ENCODE peak calls at places on chromosomes 4 and X, in five cellular contexts. Z is neuronal stem cell, N is H9, W is H1, J is trophoblast cell. C is an unnamed sample.

GRCh38 chr4:114384629-114385028 is 214.0 kb upstream of the UGT8 start:
- DNase-seq in Z (no peak), J (peak), N (no peak), W (no peak), C (peak)

GRCh38 chr4:122480023-122480422 is 23.5 kb upstream of the IL2 start:
- DNase-seq in W (no peak), N (no peak), J (no peak), Z (no peak), C (peak)

GRCh38 chr4:138945401-138945800 is 70.2 kb upstream of the NOCT start:
- DNase-seq in J (peak), W (no peak), N (no peak), Z (no peak), C (no peak)

GRCh38 chr4:185878633-185879032 is 66.6 kb upstream of the SORBS2 start:
- DNase-seq in N (no peak), J (no peak), Z (no peak), W (no peak), C (no peak)

GRCh38 chrX:9339603-9340569 is 125.0 kb upstream of the TBL1X start:
- DNase-seq in N (no peak), W (no peak), Z (no peak), J (no peak), C (peak)

GRCh38 chr4:139030614-139031235 is 15.1 kb downstream of the NOCT start:
- DNase-seq in Z (peak), W (peak), N (peak), J (peak), C (peak)

GRCh38 chr4:127126718-127127117 is 506.0 kb upstream of the INTU start:
- DNase-seq in J (no peak), W (no peak), N (no peak), Z (no peak), C (peak)

GRCh38 chr4:183960021-183960420 is 54.9 kb downstream of the STOX2 start:
- DNase-seq in Z (peak), N (peak), W (no peak), J (peak), C (peak)

GRCh38 chr4:74084984-74085383 is 14.0 kb downstream of the CXCL2 start:
- DNase-seq in N (no peak), Z (no peak), W (no peak), J (no peak), C (no peak)

GRCh38 chr4:73129319-73129718 is 59.8 kb upstream of the COX18 start:
- DNase-seq in N (no peak), J (no peak), W (no peak), Z (no peak), C (no peak)

GRCh38 chrX:10828640-10829039 is 208.3 kb upstream of the MID1 start:
- DNase-seq in Z (no peak), N (no peak), J (no peak), W (no peak), C (no peak)

GRCh38 chr4:10765386-10765785 is 80.8 kb upstream of the CLNK start:
- DNase-seq in J (peak), N (no peak), W (no peak), Z (no peak), C (no peak)

GRCh38 chr4:36224969-36225903 is 19.1 kb downstream of the ARAP2 start:
- DNase-seq in N (no peak), W (no peak), Z (no peak), J (no peak), C (no peak)

GRCh38 chrX:51182545-51182944 is 150.1 kb upstream of the NUDT10 start:
- DNase-seq in Z (no peak), N (peak), J (no peak), W (no peak), C (no peak)

GRCh38 chr4:94410678-94411206 is 41.0 kb upstream of the PDLIM5 start:
- DNase-seq in N (no peak), J (peak), W (no peak), Z (no peak), C (peak)

GRCh38 chr4:91622925-91623600 is 680.7 kb upstream of the GRID2 start:
- DNase-seq in N (no peak), J (no peak), W (no peak), Z (no peak), C (no peak)

GRCh38 chr4:135508006-135508714 is 1306.6 kb upstream of the PABPC4L start:
- DNase-seq in Z (no peak), W (no peak), J (no peak), N (no peak), C (peak)

GRCh38 chr4:45199736-45200135 is 473.4 kb upstream of the GNPDA2 start:
- DNase-seq in W (no peak), N (no peak), Z (no peak), J (peak), C (no peak)

GRCh38 chr4:13306356-13306755 is 177.8 kb downstream of the RAB28 start:
- DNase-seq in Z (no peak), N (no peak), J (no peak), W (no peak), C (no peak)

GRCh38 chrX:135923353-135923752 is 29.8 kb downstream of the SAGE1 start:
- DNase-seq in N (peak), Z (no peak), J (peak), W (no peak), C (no peak)

GRCh38 chr4:57018930-57019329 is 40.2 kb downstream of the POLR2B start:
- DNase-seq in J (no peak), W (no peak), Z (no peak), N (no peak), C (no peak)

GRCh38 chr4:114597410-114598115 is 1.0 kb upstream of the UGT8 start:
- DNase-seq in N (no peak), J (no peak), W (no peak), Z (peak), C (no peak)

GRCh38 chrX:56995271-56995994 is at the start of gene SPIN3:
- DNase-seq in J (peak), Z (peak), N (peak), W (peak), C (peak)

GRCh38 chr4:141905751-141906150 is 269.4 kb downstream of the IL15 start:
- DNase-seq in J (peak), N (no peak), W (no peak), Z (no peak), C (peak)

GRCh38 chr4:113990886-113991285 is 11.4 kb upstream of the ARSJ start:
- DNase-seq in J (no peak), W (no peak), Z (no peak), N (no peak), C (no peak)

GRCh38 chr4:158090323-158090722 is 82.5 kb downstream of the GASK1B start:
- DNase-seq in J (no peak), W (no peak), N (no peak), Z (no peak), C (no peak)

GRCh38 chr4:36386691-36387090 is 105.3 kb downstream of the DTHD1 start:
- DNase-seq in J (no peak), Z (no peak), N (no peak), W (no peak), C (no peak)

GRCh38 chr4:113575391-113575790 is 186.1 kb downstream of the CAMK2D start:
- DNase-seq in N (no peak), Z (no peak), W (no peak), J (no peak), C (no peak)

GRCh38 chrX:129694805-129695204 is 40.0 kb upstream of the APLN start:
- DNase-seq in J (no peak), N (no peak), Z (no peak), W (no peak), C (no peak)

GRCh38 chr4:87211249-87211952 is 9.0 kb downstream of the KLHL8 start:
- DNase-seq in N (no peak), J (no peak), Z (no peak), W (no peak), C (no peak)

GRCh38 chrX:72084114-72084513 is 47.6 kb downstream of the RTL5 start:
- DNase-seq in N (no peak), J (no peak), Z (no peak), W (no peak), C (no peak)

GRCh38 chr4:183412836-183413561 is 31.4 kb upstream of the CDKN2AIP start:
- DNase-seq in Z (no peak), J (no peak), W (no peak), N (no peak), C (no peak)

GRCh38 chrX:132077912-132078311 is 49.9 kb downstream of the FRMD7 start:
- DNase-seq in N (no peak), W (no peak), Z (no peak), J (no peak), C (no peak)

GRCh38 chr4:86307432-86307831 is 52.4 kb downstream of the MAPK10 start:
- DNase-seq in N (no peak), Z (no peak), J (no peak), W (no peak), C (peak)

GRCh38 chr4:27524224-27524623 is 663.6 kb downstream of the STIM2 start:
- DNase-seq in N (no peak), J (no peak), W (no peak), Z (no peak), C (no peak)
- H2BK12ac ChIP-seq in N (no peak), J (no peak), W (no peak), Z (no peak), C (no peak)

GRCh38 chrX:21958888-21959287 is 18.4 kb downstream of the SMS start:
- DNase-seq in J (no peak), Z (no peak), N (no peak), W (no peak), C (peak)

GRCh38 chrX:21959362-21960051 is 19.0 kb downstream of the SMS start:
- DNase-seq in Z (no peak), J (no peak), N (no peak), W (no peak), C (no peak)

GRCh38 chrX:21961142-21961541 is 20.6 kb downstream of the SMS start:
- DNase-seq in W (no peak), N (no peak), J (no peak), Z (no peak), C (no peak)

GRCh38 chrX:21958187-21958586 is 17.7 kb downstream of the SMS start:
- DNase-seq in N (no peak), J (no peak), W (no peak), Z (no peak), C (no peak)

GRCh38 chrX:21960569-21960968 is 20.1 kb downstream of the SMS start:
- DNase-seq in N (no peak), W (no peak), Z (no peak), J (no peak), C (peak)
- H3K18ac ChIP-seq in N (no peak), W (no peak), Z (no peak), J (no peak), C (no peak)

DNA sequence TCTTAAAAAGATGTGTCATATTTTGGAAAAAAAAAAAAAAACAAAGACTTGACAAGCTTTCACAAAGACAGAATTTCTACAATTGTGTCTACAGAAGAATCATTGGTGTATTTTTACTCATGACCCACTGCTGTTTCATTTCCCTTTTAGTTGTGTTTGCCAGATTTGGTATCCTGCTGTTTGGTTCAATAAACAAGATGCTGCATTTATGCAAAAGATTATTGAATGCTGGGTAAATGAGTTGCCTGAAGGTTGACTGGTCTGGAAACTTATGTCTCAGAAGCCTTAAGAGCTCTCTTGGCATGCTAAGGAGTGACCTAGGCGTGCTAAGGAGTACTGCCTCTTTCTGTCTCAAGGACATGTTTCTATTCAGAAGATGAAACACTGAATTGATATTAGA is 64.9 kb upstream of the NPY2R start:
- DNase-seq in Z (no peak), N (no peak), W (no peak), J (no peak), C (no peak)
- H2BK12ac ChIP-seq in Z (no peak), N (no peak), W (no peak), J (no peak), C (no peak)

GRCh38 chr4:82519776-82520175 is 42.0 kb downstream of the TMEM150C start:
- DNase-seq in W (no peak), Z (no peak), N (no peak), J (no peak), C (peak)

GRCh38 chr4:82524570-82525152 is 37.1 kb downstream of the TMEM150C start:
- DNase-seq in W (no peak), N (no peak), Z (no peak), J (peak), C (peak)

GRCh38 chr4:82525287-82525898 is 36.4 kb downstream of the TMEM150C start:
- DNase-seq in W (no peak), Z (no peak), N (no peak), J (peak), C (no peak)

GRCh38 chr4:82522472-82522871 is 39.3 kb downstream of the TMEM150C start:
- DNase-seq in Z (no peak), J (no peak), W (no peak), N (no peak), C (no peak)

DNA sequence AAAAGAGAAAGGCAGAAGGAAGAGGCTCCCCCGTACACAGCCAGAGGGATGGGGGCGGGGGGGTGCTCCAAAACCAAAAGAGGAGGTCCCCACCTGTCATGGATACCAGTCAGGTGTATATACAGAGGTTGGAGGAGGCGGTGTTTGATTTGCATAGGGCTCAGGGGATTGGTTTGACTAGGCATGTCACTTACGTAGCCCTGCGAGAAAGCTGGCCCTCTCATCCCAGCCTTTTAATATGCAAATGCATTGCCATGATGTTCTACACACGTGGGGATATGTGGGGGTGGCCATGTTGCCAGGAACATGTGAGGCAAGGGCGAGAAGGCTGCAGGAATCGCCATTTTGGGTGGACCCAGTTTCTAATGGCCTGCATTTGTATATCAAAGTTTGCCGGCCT is 38.6 kb downstream of the TMEM150C start:
- DNase-seq in W (no peak), J (no peak), N (peak), Z (no peak), C (no peak)
- H3K18ac ChIP-seq in W (no peak), J (no peak), N (no peak), Z (no peak), C (no peak)

GRCh38 chr4:37685211-37685725 is 908 bp downstream of the RELL1 start:
- DNase-seq in J (peak), N (no peak), W (no peak), Z (no peak), C (peak)

GRCh38 chr4:37687175-37687525 is 974 bp upstream of the RELL1 start:
- DNase-seq in W (no peak), J (no peak), Z (no peak), N (no peak), C (no peak)

GRCh38 chr4:37687666-37688065 is 1.5 kb upstream of the RELL1 start:
- DNase-seq in Z (no peak), J (no peak), W (no peak), N (no peak), C (no peak)

GRCh38 chr4:37685726-37686372 is 327 bp downstream of the RELL1 start:
- DNase-seq in N (no peak), W (no peak), J (peak), Z (no peak), C (peak)

DNA sequence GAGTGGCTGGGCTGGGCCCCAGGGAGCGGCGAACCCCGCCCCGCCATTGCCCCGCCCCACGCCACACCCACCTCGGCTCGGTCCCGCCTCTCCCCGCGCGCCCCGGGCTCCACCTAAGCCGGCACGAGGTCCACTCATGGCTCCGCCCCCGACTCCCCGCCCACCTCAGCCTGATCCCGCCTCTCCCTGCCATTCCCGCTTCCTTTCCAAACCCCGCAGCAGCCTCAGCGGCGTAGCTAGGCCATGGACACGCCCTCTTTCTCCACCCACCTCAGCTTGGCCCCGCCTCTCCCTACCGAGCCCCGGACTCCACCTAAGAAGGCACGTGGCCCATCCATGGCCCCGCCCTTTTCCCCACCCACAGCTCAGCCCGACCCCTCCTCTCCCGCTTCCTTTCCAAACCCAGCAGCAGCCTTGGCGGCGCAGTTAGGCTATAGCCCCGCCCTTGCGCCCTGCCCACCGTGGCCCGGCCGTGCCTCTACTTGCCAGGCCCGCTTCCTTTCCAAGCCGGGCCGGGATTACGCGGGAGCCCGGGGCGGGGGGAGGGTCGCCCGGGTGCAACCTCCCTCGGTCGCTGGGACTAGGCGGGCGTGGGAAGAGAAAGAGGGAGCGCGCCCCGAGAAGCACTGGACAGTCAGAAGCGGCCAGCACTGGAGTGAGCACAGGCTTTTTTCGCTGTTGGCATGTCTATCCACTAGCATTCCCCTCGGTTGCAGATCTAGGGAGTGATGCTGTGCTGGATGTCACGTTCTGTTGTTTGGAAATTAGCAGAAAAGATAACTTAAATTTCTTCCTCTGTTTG is at the start of gene RELL1:
- DNase-seq in J (peak), N (peak), W (peak), Z (peak), C (peak)
- H2BK12ac ChIP-seq in J (peak), N (no peak), W (peak), Z (no peak), C (no peak)

DNA sequence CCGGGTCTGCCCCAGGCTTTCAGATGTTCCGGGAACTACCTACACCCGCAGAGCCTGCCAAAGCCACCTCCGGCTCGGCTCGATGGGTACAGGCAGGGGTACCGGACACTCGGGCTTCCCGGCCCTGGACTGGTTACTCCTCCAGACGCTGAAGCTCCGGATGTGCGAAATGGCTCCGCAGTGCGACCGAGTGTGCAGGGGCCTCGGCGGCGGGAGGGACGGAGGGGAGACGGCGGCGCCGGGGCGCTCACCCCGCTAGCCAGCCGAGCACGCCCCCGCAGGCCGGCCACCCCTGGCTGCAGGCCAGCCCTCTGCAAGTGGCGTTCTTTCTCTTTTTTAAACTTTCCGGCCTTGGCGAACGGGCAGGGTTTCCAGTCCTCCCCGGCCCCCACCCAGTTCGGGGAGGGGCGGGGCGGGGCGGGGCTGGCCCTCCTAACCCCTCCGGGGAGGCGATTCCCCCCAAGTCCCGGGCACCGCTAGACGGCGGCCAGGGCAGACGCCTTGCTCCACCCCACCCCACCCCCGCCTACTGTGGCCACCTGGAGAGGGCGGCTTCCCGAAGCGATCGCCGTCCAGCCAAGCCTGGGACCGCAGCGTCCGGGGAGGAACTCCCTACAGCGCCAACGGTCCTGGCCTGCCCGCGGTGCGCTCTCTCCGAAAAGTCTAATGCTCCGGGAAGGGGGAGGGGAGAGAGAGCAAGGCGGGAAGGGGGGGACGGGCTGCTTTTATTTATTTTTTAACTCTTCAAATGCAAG is 7.5 kb downstream of the BCOR start:
- DNase-seq in W (no peak), J (no peak), Z (no peak), N (peak), C (peak)
- H3K18ac ChIP-seq in W (no peak), J (no peak), Z (peak), N (no peak), C (peak)

GRCh38 chr4:151824647-151825046 is 63.8 kb upstream of the GATB start:
- DNase-seq in J (no peak), W (no peak), Z (no peak), N (no peak), C (no peak)

GRCh38 chr4:151820004-151820403 is 59.2 kb upstream of the GATB start:
- DNase-seq in W (no peak), J (no peak), N (no peak), Z (no peak), C (no peak)

GRCh38 chr4:151822331-151822730 is 61.5 kb upstream of the GATB start:
- DNase-seq in J (no peak), W (no peak), N (no peak), Z (no peak), C (no peak)
- H2BK12ac ChIP-seq in J (no peak), W (no peak), N (no peak), Z (no peak), C (no peak)